ENCODE peak calls at places on chromosomes 13 and 19, in seven cellular contexts. M is brain microvascular endothelial cell; R is suprapubic skin; K is CD8-positive, alpha-beta T cell; Z is heart left ventricle; X is BJ; F is PC-3. J is an unnamed sample.

GRCh38 chr13:40640845-40641458 is 25.5 kb downstream of the FOXO1 start:
- DNase-seq in M (no peak), R (no peak), K (no peak), Z (no peak), X (no peak), F (peak; percentile 37), J (no peak)

GRCh38 chr19:44718441-44719261 is 19.7 kb downstream of the CEACAM16 start:
- DNase-seq in M (no peak), R (no peak), K (no peak), Z (peak; percentile 91), X (no peak), F (peak; percentile 61), J (peak; percentile 94)

GRCh38 chr13:23711355-23711754 is 141.1 kb downstream of the TNFRSF19 start:
- DNase-seq in M (no peak), R (no peak), K (no peak), Z (no peak), X (no peak), F (no peak), J (no peak)

GRCh38 chr13:23428183-23428528 is 5.3 kb downstream of the SACS start:
- DNase-seq in M (peak; percentile 76), R (no peak), K (no peak), Z (no peak), X (no peak), F (no peak), J (no peak)

GRCh38 chr13:42574011-42574410 is at the start of gene TNFSF11:
- DNase-seq in M (no peak), R (no peak), K (no peak), Z (no peak), X (no peak), F (no peak), J (no peak)

GRCh38 chr19:29269641-29270040 is 56.7 kb upstream of the UQCRFS1 start:
- DNase-seq in M (no peak), R (peak; percentile 24), K (no peak), Z (no peak), X (no peak), F (no peak), J (no peak)

GRCh38 chr13:112510002-112510780 is 77.8 kb downstream of the TUBGCP3 start:
- DNase-seq in M (peak; percentile 56), R (no peak), K (no peak), Z (no peak), X (no peak), F (peak; percentile 55), J (no peak)

GRCh38 chr13:24271231-24271610 is 38.2 kb upstream of the C1QTNF9 start:
- DNase-seq in M (no peak), R (no peak), K (no peak), Z (no peak), X (no peak), F (no peak), J (no peak)

GRCh38 chr13:40539954-40540706 is 126.3 kb downstream of the FOXO1 start:
- DNase-seq in M (peak; percentile 86), R (no peak), K (no peak), Z (no peak), X (peak; percentile 54), F (peak; percentile 84), J (no peak)

GRCh38 chr19:42129399-42130253 is 2.6 kb downstream of the POU2F2 start:
- DNase-seq in M (no peak), R (no peak), K (no peak), Z (peak; percentile 52), X (no peak), F (no peak), J (no peak)

GRCh38 chr19:42563352-42564210 is 31.1 kb downstream of the CEACAM8 start:
- DNase-seq in M (peak; percentile 36), R (no peak), K (no peak), Z (peak; percentile 38), X (no peak), F (peak; percentile 54), J (peak; percentile 33)

GRCh38 chr19:39335168-39335567 is 675 bp downstream of the GMFG start:
- DNase-seq in M (no peak), R (no peak), K (no peak), Z (no peak), X (no peak), F (no peak), J (no peak)

GRCh38 chr13:76398426-76398825 is 487.8 kb downstream of the KCTD12 start:
- DNase-seq in M (peak; percentile 25), R (no peak), K (no peak), Z (no peak), X (no peak), F (no peak), J (no peak)

GRCh38 chr19:7104783-7105447 is 35.4 kb downstream of the ZNF557 start:
- DNase-seq in M (no peak), R (no peak), K (no peak), Z (no peak), X (no peak), F (no peak), J (no peak)

GRCh38 chr13:40271931-40272775 is 394.3 kb downstream of the FOXO1 start:
- DNase-seq in M (peak; percentile 73), R (peak; percentile 87), K (no peak), Z (peak; percentile 87), X (peak; percentile 89), F (peak; percentile 71), J (peak; percentile 52)

GRCh38 chr13:34793301-34793700 is 148.8 kb upstream of the NBEA start:
- DNase-seq in M (no peak), R (no peak), K (no peak), Z (no peak), X (no peak), F (no peak), J (no peak)

GRCh38 chr19:17281391-17282304 is at the start of gene ANKLE1:
- DNase-seq in M (no peak), R (no peak), K (no peak), Z (peak; percentile 52), X (no peak), F (no peak), J (no peak)

GRCh38 chr13:62305758-62306157 is 890.1 kb upstream of the PCDH20 start:
- DNase-seq in M (no peak), R (no peak), K (no peak), Z (no peak), X (no peak), F (no peak), J (no peak)

GRCh38 chr13:63305641-63306133 is 1890.0 kb upstream of the PCDH20 start:
- DNase-seq in M (no peak), R (no peak), K (no peak), Z (no peak), X (no peak), F (no peak), J (peak; percentile 55)

GRCh38 chr19:31185261-31185660 is 164.0 kb downstream of the TSHZ3 start:
- DNase-seq in M (no peak), R (no peak), K (no peak), Z (no peak), X (no peak), F (no peak), J (no peak)

GRCh38 chr19:31180907-31181306 is 168.3 kb downstream of the TSHZ3 start:
- DNase-seq in M (no peak), R (no peak), K (no peak), Z (no peak), X (no peak), F (no peak), J (no peak)

GRCh38 chr19:31178833-31179470 is 170.3 kb downstream of the TSHZ3 start:
- DNase-seq in M (no peak), R (no peak), K (no peak), Z (no peak), X (no peak), F (no peak), J (no peak)

GRCh38 chr19:31179471-31179852 is 169.8 kb downstream of the TSHZ3 start:
- DNase-seq in M (no peak), R (no peak), K (no peak), Z (no peak), X (no peak), F (no peak), J (no peak)

GRCh38 chr19:31181535-31181934 is 167.7 kb downstream of the TSHZ3 start:
- DNase-seq in M (no peak), R (no peak), K (no peak), Z (no peak), X (no peak), F (no peak), J (no peak)
- H3K27me3 ChIP-seq in M (no peaks in the 10 kb centered on the region), R (peaks cover 6% of the 10 kb centered on the region), K (no peaks in the 10 kb centered on the region), Z (no peaks in the 10 kb centered on the region), X (peaks cover 6% of the 10 kb centered on the region), F (no peaks in the 10 kb centered on the region), J (no peaks in the 10 kb centered on the region)

DNA sequence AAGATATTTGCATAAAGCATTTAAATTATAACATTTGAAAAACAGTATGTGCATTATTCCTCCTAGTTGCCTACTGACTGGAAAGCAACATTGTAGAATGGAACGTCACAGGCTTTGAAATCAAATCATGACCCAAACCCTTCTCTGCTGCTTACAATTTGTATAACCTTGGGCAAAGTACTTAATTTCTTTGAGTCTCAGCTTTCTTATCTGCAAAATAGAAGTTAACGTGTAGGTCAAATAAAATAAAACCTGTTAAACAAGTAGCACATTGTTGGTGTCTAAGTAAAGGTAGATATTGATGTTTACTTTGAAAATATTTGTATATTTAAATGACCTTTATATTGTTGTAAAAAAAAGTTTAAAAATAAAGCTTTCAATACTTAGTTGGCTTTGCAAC is 9.3 kb upstream of the KLHL1 start:
- DNase-seq in M (no peak), R (no peak), K (no peak), Z (no peak), X (no peak), F (no peak), J (no peak)
- H3K4me3 ChIP-seq in M (no peak overlapping the region), R (no peak overlapping the region), K (no peak overlapping the region), Z (no peak overlapping the region), X (no peak overlapping the region), F (no peak overlapping the region), J (no peak overlapping the region)

GRCh38 chr19:55436847-55437246 is 6.3 kb downstream of the SHISA7 start:
- DNase-seq in M (no peak), R (no peak), K (no peak), Z (no peak), X (no peak), F (no peak), J (no peak)

GRCh38 chr19:55434356-55434755 is 8.7 kb downstream of the SHISA7 start:
- DNase-seq in M (no peak), R (no peak), K (no peak), Z (no peak), X (no peak), F (no peak), J (no peak)

GRCh38 chr19:55433292-55433691 is 9.8 kb downstream of the SHISA7 start:
- DNase-seq in M (no peak), R (no peak), K (no peak), Z (no peak), X (no peak), F (no peak), J (no peak)

GRCh38 chr19:55437410-55437809 is 5.7 kb downstream of the SHISA7 start:
- DNase-seq in M (peak; percentile 56), R (no peak), K (no peak), Z (peak; percentile 64), X (no peak), F (peak; percentile 83), J (no peak)

DNA sequence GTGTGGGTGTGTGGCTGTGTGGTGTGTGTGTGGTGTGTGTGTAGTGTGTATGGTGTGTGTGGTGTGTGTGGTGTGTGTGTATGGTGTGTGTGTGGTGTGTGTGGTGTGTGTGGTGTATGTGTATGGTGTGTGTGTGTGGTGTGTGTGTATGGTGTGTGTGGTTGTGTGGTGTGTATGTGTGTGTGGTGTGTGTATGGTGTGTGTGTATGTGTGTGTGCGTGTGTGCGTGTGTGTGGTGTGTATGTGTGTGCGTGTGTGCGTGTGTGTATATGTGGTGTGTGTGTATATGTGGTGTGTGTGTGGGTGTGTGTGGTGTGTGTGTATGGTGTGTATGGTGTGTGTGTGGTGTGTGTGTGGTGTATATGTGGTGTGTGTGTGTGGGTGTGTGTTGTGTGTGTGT is 8.1 kb downstream of the SHISA7 start:
- DNase-seq in M (no peak), R (no peak), K (no peak), Z (no peak), X (no peak), F (no peak), J (no peak)
- H3K27me3 ChIP-seq in M (peaks cover 17% of the 10 kb centered on the region), R (peaks cover 79% of the 10 kb centered on the region), K (peaks cover 21% of the 10 kb centered on the region), Z (peaks cover 43% of the 10 kb centered on the region), X (peaks cover 5% of the 10 kb centered on the region), F (no peaks in the 10 kb centered on the region), J (no peaks in the 10 kb centered on the region)

GRCh38 chr19:52140077-52140710 is 456 bp upstream of the ZNF616 start:
- DNase-seq in M (no peak), R (no peak), K (no peak), Z (no peak), X (no peak), F (no peak), J (no peak)
- H3K4me3 ChIP-seq in M (peak overlapping the region; percentile 26), R (peak overlapping the region; percentile 93), K (peak overlapping the region; percentile 97), Z (peak overlapping the region; percentile 78), X (peak overlapping the region; percentile 29), F (peak overlapping the region; percentile 91), J (peak overlapping the region; percentile 87)